ENCODE peak calls at places on chromosome 11, in nine cellular contexts. M, Z, E, S, G, L, B, K and Y are unnamed samples.
A peak's percentile ranks its signal among the peaks of the same experiment; 100 is the strongest.

GRCh38 chr11:104705475-104706195 is 192.6 kb downstream of the CASP12 start:
- DNase-seq in K (no peak), L (peak; percentile 81), M (peak; percentile 35), B (peak; percentile 54), Z (no peak), G (peak; percentile 47), S (no peak), E (peak; percentile 50), Y (peak; percentile 1)

GRCh38 chr11:110028904-110029303 is 64.3 kb upstream of the ZC3H12C start:
- DNase-seq in S (no peak), Z (no peak), K (no peak), G (no peak), M (no peak), E (no peak), L (peak; percentile 5), B (no peak), Y (no peak)

GRCh38 chr11:114182471-114182968 is 113.7 kb upstream of the NNMT start:
- DNase-seq in S (peak; percentile 31), L (no peak), B (no peak), M (no peak), Z (no peak), G (no peak), E (no peak), K (no peak), Y (no peak)

GRCh38 chr11:123300874-123301695 is 106.0 kb upstream of the CLMP start:
- DNase-seq in Z (no peak), K (no peak), G (no peak), E (no peak), B (no peak), S (peak; percentile 66), M (no peak), L (no peak), Y (no peak)

GRCh38 chr11:130622126-130622525 is 173.7 kb downstream of the ADAMTS15 start:
- DNase-seq in E (no peak), M (no peak), S (no peak), G (no peak), B (no peak), Z (no peak), K (no peak), L (peak; percentile 67), Y (no peak)

GRCh38 chr11:12276356-12276755 is 101.0 kb upstream of the PARVA start:
- DNase-seq in S (no peak), G (no peak), Z (no peak), E (peak; percentile 3), B (no peak), L (peak; percentile 95), K (no peak), M (no peak), Y (no peak)

GRCh38 chr11:120137611-120138521 is at the start of gene TRIM29:
- DNase-seq in G (no peak), Z (peak; percentile 4), S (no peak), K (no peak), E (peak; percentile 39), L (peak; percentile 7), B (peak; percentile 56), M (no peak), Y (peak; percentile 66)

GRCh38 chr11:6611092-6612007 is 666 bp downstream of the TAF10 start:
- DNase-seq in E (peak; percentile 69), Z (peak; percentile 45), L (no peak), M (no peak), G (no peak), B (peak; percentile 52), K (no peak), S (peak; percentile 55), Y (peak; percentile 46)

GRCh38 chr11:126861796-126862195 is 138.8 kb downstream of the KIRREL3 start:
- DNase-seq in S (no peak), Z (no peak), E (no peak), B (no peak), K (no peak), L (no peak), G (no peak), M (no peak), Y (peak; percentile 42)

GRCh38 chr11:121358775-121359174 is 66.2 kb downstream of the SC5D start:
- DNase-seq in S (no peak), L (no peak), M (no peak), Z (no peak), G (no peak), E (no peak), B (no peak), K (no peak), Y (no peak)

GRCh38 chr11:13462311-13462927 is 603 bp downstream of the BTBD10 start:
- DNase-seq in E (peak; percentile 68), M (peak; percentile 38), G (peak; percentile 29), S (peak; percentile 60), B (peak; percentile 83), K (peak; percentile 15), L (no peak), Z (no peak), Y (peak; percentile 66)

GRCh38 chr11:83238111-83238510 is 44.6 kb downstream of the ANKRD42 start:
- DNase-seq in G (no peak), S (peak; percentile 33), Z (no peak), E (no peak), K (no peak), B (no peak), L (no peak), M (no peak), Y (no peak)

GRCh38 chr11:65918211-65919150 is at the start of gene C11orf68:
- DNase-seq in L (no peak), K (no peak), M (no peak), E (no peak), G (no peak), Z (peak; percentile 56), S (no peak), B (no peak), Y (peak; percentile 53)

GRCh38 chr11:76723142-76723541 is 52.6 kb upstream of the LRRC32 start:
- DNase-seq in E (no peak), Z (no peak), M (no peak), G (no peak), S (no peak), B (no peak), L (no peak), K (no peak), Y (no peak)

GRCh38 chr11:13837286-13837685 is 125.2 kb upstream of the SPON1 start:
- DNase-seq in M (no peak), L (no peak), Z (no peak), G (no peak), K (no peak), B (no peak), S (peak; percentile 40), E (no peak), Y (no peak)